ENCODE peak calls at places on chromosome 13, in five cellular contexts. One of them, this sample, is unnamed.

GRCh38 chr13:74214321-74214720 is 80.1 kb upstream of the KLF12 start:
- DNase-seq in Caco-2: no peak
- DNase-seq in fibroblast of mammary gland: no peak
- DNase-seq in left lung: no peak
- DNase-seq in DND-41: no peak
- DNase-seq in this sample: no peak

GRCh38 chr13:25928941-25929505 is 122.8 kb downstream of the SHISA2 start:
- DNase-seq in Caco-2: no peak
- DNase-seq in fibroblast of mammary gland: no peak
- DNase-seq in left lung: no peak
- DNase-seq in DND-41: no peak
- DNase-seq in this sample: no peak

GRCh38 chr13:21395953-21396352 is 63.1 kb downstream of the ZDHHC20 start:
- DNase-seq in Caco-2: no peak
- DNase-seq in fibroblast of mammary gland: no peak
- DNase-seq in left lung: no peak
- DNase-seq in DND-41: peak; percentile 69
- DNase-seq in this sample: peak; percentile 80

GRCh38 chr13:40648841-40649240 is 17.6 kb downstream of the FOXO1 start:
- DNase-seq in Caco-2: no peak
- DNase-seq in fibroblast of mammary gland: no peak
- DNase-seq in left lung: no peak
- DNase-seq in DND-41: no peak
- DNase-seq in this sample: no peak

GRCh38 chr13:45807520-45808099 is 43.9 kb downstream of the SIAH3 start:
- DNase-seq in Caco-2: peak; percentile 61
- DNase-seq in fibroblast of mammary gland: peak; percentile 60
- DNase-seq in left lung: no peak
- DNase-seq in DND-41: no peak
- DNase-seq in this sample: peak; percentile 2

GRCh38 chr13:100809856-100810255 is 135.3 kb upstream of the TMTC4 start:
- DNase-seq in Caco-2: no peak
- DNase-seq in fibroblast of mammary gland: no peak
- DNase-seq in left lung: no peak
- DNase-seq in DND-41: no peak
- DNase-seq in this sample: no peak

GRCh38 chr13:29472317-29472961 is 123.0 kb downstream of the SLC7A1 start:
- DNase-seq in Caco-2: peak; percentile 77
- DNase-seq in fibroblast of mammary gland: peak; percentile 71
- DNase-seq in left lung: no peak
- DNase-seq in DND-41: peak; percentile 53
- DNase-seq in this sample: peak; percentile 68

GRCh38 chr13:28819748-28820098 is 416 bp upstream of the MTUS2 start:
- DNase-seq in Caco-2: peak; percentile 86
- DNase-seq in fibroblast of mammary gland: peak; percentile 19
- DNase-seq in left lung: no peak
- DNase-seq in DND-41: no peak
- DNase-seq in this sample: no peak

GRCh38 chr13:66208589-66208988 is 1021.5 kb downstream of the PCDH9 start:
- DNase-seq in Caco-2: no peak
- DNase-seq in fibroblast of mammary gland: no peak
- DNase-seq in left lung: no peak
- DNase-seq in DND-41: no peak
- DNase-seq in this sample: no peak

GRCh38 chr13:20685042-20685441 is 18.5 kb upstream of the IL17D start:
- DNase-seq in Caco-2: no peak
- DNase-seq in fibroblast of mammary gland: no peak
- DNase-seq in left lung: no peak
- DNase-seq in DND-41: no peak
- DNase-seq in this sample: no peak

GRCh38 chr13:35714588-35714987 is 238.1 kb upstream of the MAB21L1 start:
- DNase-seq in Caco-2: no peak
- DNase-seq in fibroblast of mammary gland: no peak
- DNase-seq in left lung: no peak
- DNase-seq in DND-41: no peak
- DNase-seq in this sample: no peak

GRCh38 chr13:74077847-74078246 is 56.4 kb downstream of the KLF12 start:
- DNase-seq in Caco-2: no peak
- DNase-seq in fibroblast of mammary gland: peak; percentile 16
- DNase-seq in left lung: no peak
- DNase-seq in DND-41: no peak
- DNase-seq in this sample: no peak

GRCh38 chr13:111322001-111322915 is 1.8 kb downstream of the TEX29 start:
- DNase-seq in Caco-2: no peak
- DNase-seq in fibroblast of mammary gland: no peak
- DNase-seq in left lung: no peak
- DNase-seq in DND-41: no peak
- DNase-seq in this sample: no peak

GRCh38 chr13:77892491-77892890 is 26.1 kb downstream of the EDNRB start:
- DNase-seq in Caco-2: no peak
- DNase-seq in fibroblast of mammary gland: no peak
- DNase-seq in left lung: no peak
- DNase-seq in DND-41: no peak
- DNase-seq in this sample: no peak

GRCh38 chr13:95950103-95950502 is 103.1 kb downstream of the UGGT2 start:
- DNase-seq in Caco-2: no peak
- DNase-seq in fibroblast of mammary gland: no peak
- DNase-seq in left lung: no peak
- DNase-seq in DND-41: no peak
- DNase-seq in this sample: no peak

GRCh38 chr13:40275636-40276035 is 390.8 kb downstream of the FOXO1 start:
- DNase-seq in Caco-2: no peak
- DNase-seq in fibroblast of mammary gland: peak; percentile 57
- DNase-seq in left lung: no peak
- DNase-seq in DND-41: no peak
- DNase-seq in this sample: no peak

GRCh38 chr13:48431431-48431830 is 18.5 kb upstream of the LPAR6 start:
- DNase-seq in Caco-2: no peak
- DNase-seq in fibroblast of mammary gland: no peak
- DNase-seq in left lung: no peak
- DNase-seq in DND-41: no peak
- DNase-seq in this sample: peak; percentile 64

GRCh38 chr13:99956473-99957349 is 14.9 kb downstream of the ZIC5 start:
- DNase-seq in Caco-2: no peak
- DNase-seq in fibroblast of mammary gland: no peak
- DNase-seq in left lung: no peak
- DNase-seq in DND-41: no peak
- DNase-seq in this sample: no peak

GRCh38 chr13:79973533-79973963 is 367.4 kb downstream of the SPRY2 start:
- DNase-seq in Caco-2: peak; percentile 45
- DNase-seq in fibroblast of mammary gland: peak; percentile 24
- DNase-seq in left lung: no peak
- DNase-seq in DND-41: peak; percentile 22
- DNase-seq in this sample: peak; percentile 23

GRCh38 chr13:49060698-49061387 is 85.1 kb downstream of the FNDC3A start:
- DNase-seq in Caco-2: no peak
- DNase-seq in fibroblast of mammary gland: peak; percentile 51
- DNase-seq in left lung: no peak
- DNase-seq in DND-41: no peak
- DNase-seq in this sample: no peak

GRCh38 chr13:70380809-70381208 is 272.6 kb upstream of the KLHL1 start:
- DNase-seq in Caco-2: no peak
- DNase-seq in fibroblast of mammary gland: no peak
- DNase-seq in left lung: no peak
- DNase-seq in DND-41: no peak
- DNase-seq in this sample: no peak
- H3K4me3 ChIP-seq in Caco-2: no peak overlapping the region
- H3K4me3 ChIP-seq in fibroblast of mammary gland: no peak overlapping the region
- H3K4me3 ChIP-seq in left lung: no peak overlapping the region
- H3K4me3 ChIP-seq in DND-41: no peak overlapping the region
- H3K4me3 ChIP-seq in this sample: no peak overlapping the region

DNA sequence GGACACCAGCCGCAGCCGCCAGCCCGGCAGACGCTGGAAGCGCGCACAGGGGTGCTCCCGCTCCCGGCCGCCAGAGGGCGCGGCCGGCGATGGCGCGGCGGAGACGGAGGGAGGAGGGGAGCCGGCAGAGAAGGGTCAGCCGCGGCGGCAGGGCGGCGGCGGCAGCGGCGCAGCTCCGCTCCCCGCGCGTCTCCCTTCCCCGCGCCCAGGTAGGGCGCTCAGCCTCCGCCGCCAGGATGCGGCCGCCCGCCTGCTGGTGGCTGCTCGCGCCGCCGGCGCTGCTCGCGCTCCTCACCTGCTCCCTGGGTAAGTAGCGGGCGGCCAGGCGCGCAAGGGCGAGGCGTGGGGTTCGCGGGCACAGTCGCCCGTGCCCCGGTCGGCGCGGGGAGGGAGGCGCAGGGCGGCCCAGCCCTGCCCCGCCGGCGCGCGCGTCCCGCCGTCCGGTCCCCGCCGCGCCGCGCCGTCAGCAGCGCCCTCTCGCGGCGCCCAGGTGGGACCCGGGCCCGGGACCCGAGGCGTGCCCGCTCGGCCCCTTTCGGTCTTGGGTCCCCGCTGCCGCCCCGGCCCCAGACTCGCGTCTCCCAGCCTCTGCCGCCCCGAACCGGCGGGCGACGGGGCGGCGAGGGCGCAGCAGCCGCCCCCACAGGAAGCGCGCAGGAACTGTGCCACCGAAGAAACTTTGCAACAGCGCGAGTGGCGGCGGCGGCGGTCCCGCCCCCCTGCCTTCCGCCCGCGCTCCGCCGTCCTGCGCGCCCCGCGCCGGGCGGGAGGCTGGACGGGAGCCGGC is at the start of gene B3GLCT:
- DNase-seq in Caco-2: peak; percentile 94
- DNase-seq in fibroblast of mammary gland: peak; percentile 65
- DNase-seq in left lung: peak; percentile 80
- DNase-seq in DND-41: peak; percentile 77
- DNase-seq in this sample: peak; percentile 52
- H3K4me3 ChIP-seq in Caco-2: peak within 1 kb of the TSS; percentile 77
- H3K4me3 ChIP-seq in fibroblast of mammary gland: peak within 1 kb of the TSS; percentile 57
- H3K4me3 ChIP-seq in left lung: peak within 1 kb of the TSS; percentile 49
- H3K4me3 ChIP-seq in DND-41: peak within 1 kb of the TSS; percentile 71
- H3K4me3 ChIP-seq in this sample: peak within 1 kb of the TSS; percentile 68

GRCh38 chr13:50594276-50594970 is 249.1 kb downstream of the DLEU7 start:
- DNase-seq in Caco-2: peak; percentile 57
- DNase-seq in fibroblast of mammary gland: no peak
- DNase-seq in left lung: no peak
- DNase-seq in DND-41: peak; percentile 98
- DNase-seq in this sample: peak; percentile 79
- H3K4me3 ChIP-seq in Caco-2: no peak overlapping the region
- H3K4me3 ChIP-seq in fibroblast of mammary gland: no peak overlapping the region
- H3K4me3 ChIP-seq in left lung: no peak overlapping the region
- H3K4me3 ChIP-seq in DND-41: peak overlapping the region; percentile 40
- H3K4me3 ChIP-seq in this sample: peak overlapping the region; percentile 33

GRCh38 chr13:42991892-42992584 is at the start of gene EPSTI1:
- DNase-seq in Caco-2: peak; percentile 84
- DNase-seq in fibroblast of mammary gland: peak; percentile 68
- DNase-seq in left lung: peak; percentile 78
- DNase-seq in DND-41: peak; percentile 83
- DNase-seq in this sample: peak; percentile 76

GRCh38 chr13:42990991-42991891 is 800 bp downstream of the EPSTI1 start:
- DNase-seq in Caco-2: peak; percentile 13
- DNase-seq in fibroblast of mammary gland: no peak
- DNase-seq in left lung: no peak
- DNase-seq in DND-41: no peak
- DNase-seq in this sample: no peak

GRCh38 chr13:42992585-42993122 is 613 bp upstream of the EPSTI1 start:
- DNase-seq in Caco-2: no peak
- DNase-seq in fibroblast of mammary gland: no peak
- DNase-seq in left lung: no peak
- DNase-seq in DND-41: no peak
- DNase-seq in this sample: peak; percentile 33

GRCh38 chr13:42986176-42986574 is 5.9 kb downstream of the EPSTI1 start:
- DNase-seq in Caco-2: no peak
- DNase-seq in fibroblast of mammary gland: no peak
- DNase-seq in left lung: no peak
- DNase-seq in DND-41: no peak
- DNase-seq in this sample: no peak

GRCh38 chr13:42990147-42990990 is 1.7 kb downstream of the EPSTI1 start:
- DNase-seq in Caco-2: no peak
- DNase-seq in fibroblast of mammary gland: peak; percentile 56
- DNase-seq in left lung: no peak
- DNase-seq in DND-41: no peak
- DNase-seq in this sample: no peak
- H3K4me3 ChIP-seq in Caco-2: no peak overlapping the region
- H3K4me3 ChIP-seq in fibroblast of mammary gland: no peak overlapping the region
- H3K4me3 ChIP-seq in left lung: peak overlapping the region; percentile 64
- H3K4me3 ChIP-seq in DND-41: peak overlapping the region; percentile 63
- H3K4me3 ChIP-seq in this sample: no peak overlapping the region

DNA sequence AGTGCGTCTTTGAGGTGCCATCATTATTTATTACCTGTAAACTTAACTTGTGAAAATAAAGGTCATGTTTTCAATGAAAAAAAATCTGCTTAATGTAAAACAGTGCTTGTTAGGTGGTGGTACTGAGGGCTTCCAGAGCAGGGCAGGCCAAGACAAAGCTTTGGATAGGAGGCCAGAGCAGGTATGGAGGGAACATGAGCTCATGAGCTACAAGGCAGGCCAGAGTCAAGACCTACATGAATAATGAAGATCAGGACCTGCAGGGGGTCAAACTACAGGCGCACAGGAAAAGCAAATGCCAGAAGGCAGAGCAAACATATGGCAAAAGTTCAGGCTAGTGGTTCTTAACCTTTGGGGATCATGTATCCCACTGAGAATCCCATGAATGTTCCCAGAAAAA is 343.5 kb downstream of the GPC5 start:
- DNase-seq in Caco-2: no peak
- DNase-seq in fibroblast of mammary gland: no peak
- DNase-seq in left lung: no peak
- DNase-seq in DND-41: no peak
- DNase-seq in this sample: no peak
- H3K4me3 ChIP-seq in Caco-2: no peak overlapping the region
- H3K4me3 ChIP-seq in fibroblast of mammary gland: no peak overlapping the region
- H3K4me3 ChIP-seq in left lung: no peak overlapping the region
- H3K4me3 ChIP-seq in DND-41: no peak overlapping the region
- H3K4me3 ChIP-seq in this sample: no peak overlapping the region

This sample was measured in Jurkat, Clone E6-1.